ENCODE peak calls at places on chromosomes 1 and 21, in four cellular contexts. R is small intestine; G is H9; X is naive thymus-derived CD4-positive, alpha-beta T cell. A is an unnamed sample. For H3K27me3 and H3K4me1, the result is how much of the 10 kb centered on the place peaks cover.

GRCh38 chr1:151847867-151848596 is 5.5 kb downstream of the THEM5 start:
- DNase-seq in R (no peak), G (no peak), X (no peak), A (peak)

GRCh38 chr1:166972193-166972592 is 3.1 kb downstream of the ILDR2 start:
- DNase-seq in G (no peak), R (no peak), X (no peak), A (no peak)

GRCh38 chr1:30511106-30511505 is 212.3 kb downstream of the MATN1 start:
- DNase-seq in G (peak), X (no peak), R (no peak), A (no peak)

GRCh38 chr21:19011448-19011847 is 607.9 kb upstream of the TMPRSS15 start:
- DNase-seq in X (no peak), R (no peak), G (no peak), A (no peak)

GRCh38 chr1:85347908-85348307 is 71.5 kb upstream of the BCL10 start:
- DNase-seq in R (no peak), G (no peak), X (no peak), A (no peak)

GRCh38 chr1:67791686-67792475 is 41.4 kb downstream of the GNG12 start:
- DNase-seq in R (no peak), G (no peak), X (no peak), A (no peak)

GRCh38 chr1:15360681-15361080 is 49.0 kb upstream of the EFHD2 start:
- DNase-seq in X (no peak), G (no peak), R (no peak), A (no peak)

GRCh38 chr1:34162852-34163766 is 1.9 kb downstream of the CSMD2 start:
- DNase-seq in X (no peak), R (peak), G (peak), A (peak)

GRCh38 chr1:198929111-198929604 is 290.3 kb downstream of the PTPRC start:
- DNase-seq in R (no peak), G (no peak), X (no peak), A (no peak)

GRCh38 chr21:41951876-41952567 is 1.8 kb downstream of the C2CD2 start:
- DNase-seq in R (no peak), X (no peak), G (no peak), A (no peak)

GRCh38 chr1:32900956-32901822 is at the start of gene TMEM54:
- DNase-seq in G (no peak), X (no peak), R (peak), A (peak)

GRCh38 chr21:37006521-37007291 is at the start of gene RIPPLY3:
- DNase-seq in X (peak), R (no peak), G (peak), A (no peak)

GRCh38 chr1:192489748-192490147 is 85.8 kb upstream of the RGS1 start:
- DNase-seq in G (peak), X (peak), R (no peak), A (peak)

GRCh38 chr1:241413386-241413785 is 56.4 kb upstream of the RGS7 start:
- DNase-seq in X (no peak), G (no peak), R (no peak), A (no peak)

GRCh38 chr1:30816211-30817082 is 58.9 kb upstream of the LAPTM5 start:
- DNase-seq in G (peak), R (no peak), X (no peak), A (peak)

GRCh38 chr1:66788231-66788939 is 12.7 kb downstream of the INSL5 start:
- DNase-seq in G (no peak), R (no peak), X (peak), A (no peak)

GRCh38 chr1:211928993-211929637 is 98.6 kb upstream of the LPGAT1 start:
- DNase-seq in G (no peak), R (peak), X (no peak), A (no peak)

GRCh38 chr1:32197837-32198236 is 2.6 kb upstream of the CCDC28B start:
- DNase-seq in X (no peak), G (no peak), R (no peak), A (no peak)

GRCh38 chr1:119652587-119652986 is 4.5 kb upstream of the ZNF697 start:
- DNase-seq in R (no peak), G (no peak), X (no peak), A (no peak)
- H3K27me3 ChIP-seq in R (under half), G (under half), X (under half), A (under half)

GRCh38 chr1:6523566-6523965 is 30.7 kb downstream of the NOL9 start:
- DNase-seq in X (no peak), R (peak), G (peak), A (no peak)

GRCh38 chr1:6521502-6521901 is 30.0 kb upstream of the PLEKHG5 start:
- DNase-seq in X (no peak), R (no peak), G (no peak), A (no peak)

GRCh38 chr1:6517435-6517851 is 26.0 kb upstream of the PLEKHG5 start:
- DNase-seq in G (no peak), X (no peak), R (no peak), A (no peak)

GRCh38 chr1:6519491-6519934 is 28.0 kb upstream of the PLEKHG5 start:
- DNase-seq in G (no peak), R (no peak), X (no peak), A (no peak)

DNA sequence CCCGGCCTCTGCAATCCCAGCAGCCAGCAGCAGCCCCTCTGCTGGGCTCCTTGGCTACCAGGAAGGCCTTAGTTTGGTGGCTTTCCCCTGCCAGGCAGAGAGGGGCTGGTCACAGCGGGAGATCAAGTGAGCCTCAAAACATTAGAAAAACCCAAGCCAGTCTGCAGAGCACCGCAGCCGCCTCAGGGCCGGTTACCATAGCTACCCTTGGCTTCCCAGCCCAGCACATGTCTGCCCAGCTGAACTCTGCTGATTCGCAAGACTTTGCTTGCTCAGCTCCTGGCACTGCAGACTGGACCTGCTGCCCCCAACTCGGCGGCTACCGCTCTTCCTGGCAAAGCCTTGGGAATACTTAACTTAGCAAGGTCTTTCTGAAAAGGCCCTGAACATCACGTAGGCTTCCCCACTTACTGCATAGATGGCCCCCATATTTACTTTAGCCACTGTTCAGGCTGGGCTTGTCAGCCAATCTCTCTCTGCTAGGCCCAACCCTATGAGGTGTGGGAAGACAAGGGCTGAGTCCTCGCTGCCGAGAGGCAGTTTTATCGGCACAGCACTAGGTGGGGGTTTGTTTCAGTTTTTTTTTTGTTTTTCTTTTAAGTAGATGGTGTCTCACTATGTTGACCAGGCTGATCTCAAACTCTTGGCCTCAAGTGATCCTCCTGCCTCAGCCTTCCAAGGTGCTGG is 28.6 kb upstream of the PLEKHG5 start:
- DNase-seq in X (no peak), G (peak), R (no peak), A (peak)
- H3K4me1 ChIP-seq in X (under half), G (under half), R (under half), A (under half)

GRCh38 chr1:160709715-160710114 is 1.9 kb downstream of the CD48 start:
- DNase-seq in X (no peak), R (no peak), G (no peak), A (no peak)
- H3K27me3 ChIP-seq in X (under half), R (under half), G (under half), A (under half)

DNA sequence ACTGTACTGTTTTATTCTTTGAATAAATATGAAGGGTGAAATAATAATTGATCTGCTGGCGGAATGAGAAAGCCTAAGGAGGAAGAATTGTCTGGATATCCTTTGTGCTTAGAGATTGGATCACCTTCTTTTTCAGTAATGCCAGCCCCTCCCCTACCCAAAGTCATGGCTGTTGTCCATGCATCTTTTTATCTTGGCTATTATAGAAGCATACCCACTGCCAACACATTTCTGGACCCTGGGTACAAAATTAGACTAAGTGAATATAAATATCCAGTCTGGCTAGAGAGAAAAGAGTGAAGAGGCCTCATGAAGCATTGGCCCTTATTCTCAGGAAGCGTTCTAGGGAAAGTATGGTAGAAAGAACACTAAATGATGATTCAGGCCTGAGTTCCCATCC is 28.1 kb downstream of the AK4 start:
- DNase-seq in G (no peak), R (no peak), X (no peak), A (no peak)
- H3K4me1 ChIP-seq in G (under half), R (under half), X (under half), A (under half)

DNA sequence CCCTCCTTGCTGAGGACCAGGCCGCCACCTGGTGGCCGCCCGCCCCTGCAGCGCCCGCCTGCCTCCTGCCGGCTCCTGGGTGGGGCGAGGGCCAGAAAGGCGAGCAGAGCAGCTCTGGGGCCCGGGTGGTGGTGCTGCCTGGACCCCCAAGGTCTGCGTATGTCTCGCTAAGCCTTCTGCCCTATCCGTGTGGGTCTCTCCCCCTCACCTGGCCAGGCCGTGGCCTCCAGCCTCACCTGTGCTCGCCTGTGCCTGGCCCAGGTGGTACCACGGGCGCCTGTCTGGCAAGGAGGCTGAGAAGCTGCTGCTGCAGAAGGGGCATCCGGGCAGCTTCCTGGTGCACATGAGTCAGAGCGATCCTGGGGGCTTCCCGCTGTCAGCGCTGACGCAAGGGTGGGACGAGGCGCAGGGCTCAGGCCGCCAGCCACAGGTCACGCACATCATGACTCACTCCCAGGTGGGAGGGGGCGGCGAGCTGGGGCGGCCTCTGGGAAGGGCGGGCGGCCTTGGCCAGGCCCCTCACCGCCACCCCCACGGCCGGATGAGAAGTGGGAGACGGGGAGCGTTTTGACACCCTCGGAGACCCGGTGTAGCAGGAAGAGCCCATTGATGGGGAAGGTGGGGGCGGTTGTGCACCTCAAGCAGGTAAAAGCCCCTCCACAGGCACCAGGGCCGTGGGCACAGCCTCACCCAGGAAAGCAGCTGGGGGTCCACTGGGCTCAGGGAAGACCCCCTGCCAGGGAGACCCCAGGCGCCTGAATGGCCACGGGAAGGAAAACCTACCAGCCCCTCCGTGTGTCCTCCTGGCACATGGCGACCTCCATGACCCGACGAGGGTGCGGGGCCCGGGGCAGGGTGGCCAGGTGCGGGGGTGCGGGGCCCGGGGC is 9.9 kb downstream of the RNF223 start:
- DNase-seq in X (peak), G (peak), R (peak), A (peak)
- H3K27me3 ChIP-seq in X (under half), G (under half), R (under half), A (under half)

DNA sequence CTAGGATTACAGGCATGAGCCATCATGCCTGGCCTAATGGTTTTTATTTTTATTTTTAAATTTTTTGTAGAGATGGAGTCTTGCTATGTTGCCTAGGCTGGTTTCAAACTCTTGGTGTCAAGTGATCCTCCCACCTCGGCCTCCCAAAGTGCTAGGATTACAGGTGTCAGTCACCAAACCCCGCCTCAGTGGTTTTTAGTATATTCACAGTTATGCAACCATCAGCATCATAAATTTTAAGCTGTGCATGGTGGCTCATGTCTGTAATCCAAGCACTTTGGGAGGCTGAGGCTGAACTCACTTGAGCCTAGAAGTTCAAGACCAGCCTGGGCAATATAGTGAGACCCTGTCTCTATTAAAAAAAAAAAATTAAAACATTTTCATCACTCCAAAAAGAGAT is 28.6 kb downstream of the PIK3CD start:
- DNase-seq in X (no peak), R (no peak), G (no peak), A (no peak)
- H3K4me1 ChIP-seq in X (under half), R (under half), G (under half), A (under half)

GRCh38 chr1:229159668-229160544 is 111.0 kb upstream of the RAB4A start:
- DNase-seq in R (no peak), X (no peak), G (no peak), A (no peak)
- H3K27me3 ChIP-seq in R (under half), X (under half), G (under half), A (under half)